ENCODE peak calls at places on chromosomes 2 and 18, in eight cellular contexts. One of them, this sample, is unnamed.

GRCh38 chr18:8660316-8660715 is 45.0 kb upstream of the MTCL1 start:
- DNase-seq in C1 segment of cervical spinal cord: no peak
- DNase-seq in KBM-7: no peak
- DNase-seq in COR-L47: no peak
- DNase-seq in CD4-positive, alpha-beta memory T cell: no peak
- DNase-seq in NCI-H1436: no peak
- DNase-seq in nephron progenitor cell: no peak
- DNase-seq in AG09319: no peak
- DNase-seq in this sample: no peak

GRCh38 chr2:236938126-236938525 is 147.6 kb upstream of the COPS8 start:
- DNase-seq in NCI-H1436: no peak
- DNase-seq in COR-L47: no peak
- DNase-seq in AG09319: no peak
- DNase-seq in CD4-positive, alpha-beta memory T cell: no peak
- DNase-seq in C1 segment of cervical spinal cord: no peak
- DNase-seq in nephron progenitor cell: no peak
- DNase-seq in KBM-7: no peak
- DNase-seq in this sample: no peak

GRCh38 chr2:36561223-36561944 is 36.6 kb downstream of the FEZ2 start:
- DNase-seq in COR-L47: no peak
- DNase-seq in KBM-7: peak; percentile 29
- DNase-seq in nephron progenitor cell: no peak
- DNase-seq in CD4-positive, alpha-beta memory T cell: no peak
- DNase-seq in AG09319: no peak
- DNase-seq in NCI-H1436: no peak
- DNase-seq in C1 segment of cervical spinal cord: no peak
- DNase-seq in this sample: no peak

GRCh38 chr2:74497777-74498499 is 1.5 kb downstream of the LBX2 start:
- DNase-seq in CD4-positive, alpha-beta memory T cell: no peak
- DNase-seq in NCI-H1436: no peak
- DNase-seq in C1 segment of cervical spinal cord: no peak
- DNase-seq in KBM-7: no peak
- DNase-seq in COR-L47: no peak
- DNase-seq in nephron progenitor cell: peak; percentile 41
- DNase-seq in AG09319: no peak
- DNase-seq in this sample: no peak

GRCh38 chr2:12915792-12916191 is 199.1 kb downstream of the TRIB2 start:
- DNase-seq in KBM-7: no peak
- DNase-seq in AG09319: no peak
- DNase-seq in C1 segment of cervical spinal cord: no peak
- DNase-seq in CD4-positive, alpha-beta memory T cell: no peak
- DNase-seq in NCI-H1436: no peak
- DNase-seq in COR-L47: no peak
- DNase-seq in nephron progenitor cell: no peak
- DNase-seq in this sample: no peak

GRCh38 chr2:233867993-233868532 is at the start of gene MSL3B:
- DNase-seq in NCI-H1436: no peak
- DNase-seq in KBM-7: no peak
- DNase-seq in CD4-positive, alpha-beta memory T cell: peak; percentile 59
- DNase-seq in nephron progenitor cell: peak; percentile 49
- DNase-seq in AG09319: no peak
- DNase-seq in COR-L47: peak; percentile 8
- DNase-seq in C1 segment of cervical spinal cord: no peak
- DNase-seq in this sample: no peak

GRCh38 chr2:229376866-229377265 is 105.8 kb upstream of the PID1 start:
- DNase-seq in COR-L47: no peak
- DNase-seq in AG09319: no peak
- DNase-seq in NCI-H1436: no peak
- DNase-seq in CD4-positive, alpha-beta memory T cell: no peak
- DNase-seq in KBM-7: no peak
- DNase-seq in nephron progenitor cell: no peak
- DNase-seq in C1 segment of cervical spinal cord: no peak
- DNase-seq in this sample: no peak

GRCh38 chr2:45928946-45929345 is 277.5 kb downstream of the PRKCE start:
- DNase-seq in nephron progenitor cell: no peak
- DNase-seq in NCI-H1436: no peak
- DNase-seq in CD4-positive, alpha-beta memory T cell: no peak
- DNase-seq in C1 segment of cervical spinal cord: peak; percentile 42
- DNase-seq in AG09319: no peak
- DNase-seq in COR-L47: no peak
- DNase-seq in KBM-7: no peak
- DNase-seq in this sample: peak; percentile 56

GRCh38 chr2:10042301-10043161 is 819 bp upstream of the KLF11 start:
- DNase-seq in AG09319: peak; percentile 25
- DNase-seq in CD4-positive, alpha-beta memory T cell: peak; percentile 40
- DNase-seq in nephron progenitor cell: peak; percentile 71
- DNase-seq in COR-L47: no peak
- DNase-seq in C1 segment of cervical spinal cord: peak; percentile 34
- DNase-seq in KBM-7: no peak
- DNase-seq in NCI-H1436: no peak
- DNase-seq in this sample: peak; percentile 50

GRCh38 chr2:200247494-200247893 is 59.0 kb upstream of the SPATS2L start:
- DNase-seq in KBM-7: no peak
- DNase-seq in C1 segment of cervical spinal cord: no peak
- DNase-seq in COR-L47: no peak
- DNase-seq in NCI-H1436: no peak
- DNase-seq in nephron progenitor cell: no peak
- DNase-seq in AG09319: no peak
- DNase-seq in CD4-positive, alpha-beta memory T cell: no peak
- DNase-seq in this sample: no peak

GRCh38 chr2:64025741-64026140 is 6.5 kb upstream of the VPS54 start:
- DNase-seq in AG09319: no peak
- DNase-seq in NCI-H1436: no peak
- DNase-seq in C1 segment of cervical spinal cord: no peak
- DNase-seq in COR-L47: no peak
- DNase-seq in KBM-7: peak; percentile 49
- DNase-seq in nephron progenitor cell: no peak
- DNase-seq in CD4-positive, alpha-beta memory T cell: peak; percentile 31
- DNase-seq in this sample: no peak

GRCh38 chr2:173881466-173881865 is 83.7 kb downstream of the SP3 start:
- DNase-seq in CD4-positive, alpha-beta memory T cell: no peak
- DNase-seq in AG09319: no peak
- DNase-seq in KBM-7: peak; percentile 41
- DNase-seq in NCI-H1436: no peak
- DNase-seq in C1 segment of cervical spinal cord: no peak
- DNase-seq in COR-L47: peak; percentile 46
- DNase-seq in nephron progenitor cell: no peak
- DNase-seq in this sample: no peak